ENCODE peak calls at places on chromosomes 11 and 22, in seven cellular contexts. O, D, R, E, N, P and I are unnamed samples.

GRCh38 chr11:68333176-68333575 is 20.8 kb downstream of the LRP5 start:
- DNase-seq in D (no peak), E (no peak), O (no peak), R (no peak), P (no peak), N (no peak), I (no peak)

GRCh38 chr11:12838463-12839120 is 164.4 kb downstream of the TEAD1 start:
- DNase-seq in P (no peak), R (no peak), N (no peak), D (no peak), O (no peak), E (no peak), I (no peak)

GRCh38 chr11:67572305-67572704 is 11.3 kb upstream of the GSTP1 start:
- DNase-seq in D (no peak), N (no peak), R (no peak), E (no peak), O (no peak), P (no peak), I (no peak)

GRCh38 chr11:33713914-33714398 is 13.3 kb upstream of the C11orf91 start:
- DNase-seq in O (no peak), N (no peak), E (no peak), D (no peak), R (no peak), P (no peak), I (no peak)

GRCh38 chr11:21810650-21811049 is 382.2 kb upstream of the ANO5 start:
- DNase-seq in R (no peak), D (no peak), N (no peak), P (no peak), E (no peak), O (peak), I (no peak)

GRCh38 chr11:79052539-79052938 is 388.3 kb downstream of the TENM4 start:
- DNase-seq in D (peak), E (no peak), N (no peak), P (no peak), O (no peak), R (no peak), I (no peak)

GRCh38 chr11:44585421-44585820 is 20.0 kb downstream of the CD82 start:
- DNase-seq in E (no peak), P (no peak), N (no peak), R (no peak), O (no peak), D (no peak), I (no peak)

GRCh38 chr22:44616461-44616860 is 85.5 kb upstream of the PRR5 start:
- DNase-seq in N (no peak), R (no peak), O (no peak), D (no peak), E (no peak), P (no peak), I (no peak)

GRCh38 chr11:117442049-117442868 is 114.6 kb downstream of the CEP164 start:
- DNase-seq in E (no peak), N (no peak), D (no peak), O (no peak), P (no peak), R (no peak), I (no peak)

GRCh38 chr11:11706022-11706421 is 84.2 kb upstream of the GALNT18 start:
- DNase-seq in E (no peak), D (no peak), P (no peak), O (no peak), R (no peak), N (no peak), I (no peak)

GRCh38 chr11:45168366-45169130 is 22.1 kb downstream of the PRDM11 start:
- DNase-seq in R (no peak), E (no peak), N (no peak), D (no peak), O (no peak), P (no peak), I (no peak)

GRCh38 chr11:116648229-116649174 is 124.3 kb downstream of the BUD13 start:
- DNase-seq in O (no peak), P (no peak), D (no peak), E (no peak), R (no peak), N (no peak), I (no peak)